ENCODE peak calls at places on chromosomes 6 and 20, in four cellular contexts. G is body of pancreas, W is esophagus squamous epithelium, A is A549. Z is an unnamed sample. For H3K4me1, the result is how much of the 10 kb centered on the place peaks cover.

GRCh38 chr20:10842116-10842515 is 168.3 kb upstream of the JAG1 start:
- DNase-seq in W (no peak), A (no peak), G (no peak), Z (no peak)

GRCh38 chr6:45650527-45651135 is 272.9 kb upstream of the SUPT3H start:
- DNase-seq in G (no peak), W (no peak), A (peak), Z (no peak)

GRCh38 chr6:94501546-94501945 is 1075.8 kb upstream of the MANEA start:
- DNase-seq in A (no peak), W (no peak), G (no peak), Z (no peak)

GRCh38 chr20:22352019-22352418 is 232.4 kb downstream of the FOXA2 start:
- DNase-seq in A (no peak), W (no peak), G (no peak), Z (no peak)

GRCh38 chr6:138383776-138384175 is 6.1 kb downstream of the SMIM28 start:
- DNase-seq in A (no peak), W (no peak), G (no peak), Z (no peak)

GRCh38 chr6:13474360-13474759 is 13.0 kb downstream of the GFOD1 start:
- DNase-seq in W (no peak), G (no peak), A (peak), Z (no peak)

GRCh38 chr6:17945111-17945510 is 42.3 kb downstream of the KIF13A start:
- DNase-seq in A (no peak), G (no peak), W (no peak), Z (no peak)

GRCh38 chr20:32365560-32365959 is 7.4 kb downstream of the ASXL1 start:
- DNase-seq in A (no peak), G (no peak), W (no peak), Z (no peak)

GRCh38 chr6:7235712-7236311 is 77.2 kb downstream of the SSR1 start:
- DNase-seq in A (no peak), W (no peak), G (peak), Z (no peak)

GRCh38 chr6:125140808-125141207 is 12.8 kb upstream of the TPD52L1 start:
- DNase-seq in A (no peak), W (no peak), G (no peak), Z (no peak)

GRCh38 chr6:32627831-32628230 is 9.4 kb upstream of the HLA-DQA1 start:
- DNase-seq in W (no peak), A (no peak), G (no peak), Z (no peak)

GRCh38 chr6:107866606-107867301 is 42.6 kb upstream of the SCML4 start:
- DNase-seq in A (no peak), W (no peak), G (no peak), Z (no peak)

GRCh38 chr6:119255492-119255891 is 94.1 kb downstream of the MAN1A1 start:
- DNase-seq in W (no peak), A (no peak), G (no peak), Z (no peak)

DNA sequence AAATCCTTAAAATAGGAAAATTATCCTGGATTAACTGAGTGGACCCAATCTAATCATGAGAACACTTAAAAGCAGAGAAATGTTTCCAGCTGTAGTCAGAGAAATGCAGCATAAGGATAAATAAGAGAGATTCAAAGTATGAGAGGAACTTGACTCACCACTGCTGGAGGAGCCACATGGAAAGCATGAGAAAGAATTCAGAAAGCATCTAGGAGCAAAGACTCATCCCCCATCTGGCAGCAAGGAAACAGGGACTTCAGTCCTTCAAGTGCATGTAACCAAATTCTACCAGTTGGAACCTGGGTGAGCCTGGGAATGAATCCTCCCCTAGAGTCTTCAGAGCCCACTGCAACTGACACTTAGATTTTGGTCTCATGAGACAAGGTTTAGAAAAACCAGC is 33.7 kb downstream of the RNF146 start:
- DNase-seq in A (no peak), G (no peak), W (no peak), Z (no peak)
- H3K4me3 ChIP-seq in A (no peak), G (no peak), W (no peak), Z (no peak)

GRCh38 chr6:157621401-157621800 is 201.6 kb upstream of the SNX9 start:
- DNase-seq in G (no peak), A (no peak), W (no peak), Z (no peak)

GRCh38 chr6:157620905-157621304 is 202.1 kb upstream of the SNX9 start:
- DNase-seq in G (no peak), W (no peak), A (no peak), Z (no peak)

GRCh38 chr6:157625764-157626163 is 197.3 kb upstream of the SNX9 start:
- DNase-seq in A (no peak), G (no peak), W (no peak), Z (peak)

GRCh38 chr6:157625111-157625510 is 197.9 kb upstream of the SNX9 start:
- DNase-seq in A (no peak), G (no peak), W (no peak), Z (peak)

GRCh38 chr6:157622427-157622826 is 200.6 kb upstream of the SNX9 start:
- DNase-seq in G (no peak), W (no peak), A (no peak), Z (no peak)
- TF ChIP-seq POLR2A in G (no peak), W (no peak), A (no peak), Z (no peak)

DNA sequence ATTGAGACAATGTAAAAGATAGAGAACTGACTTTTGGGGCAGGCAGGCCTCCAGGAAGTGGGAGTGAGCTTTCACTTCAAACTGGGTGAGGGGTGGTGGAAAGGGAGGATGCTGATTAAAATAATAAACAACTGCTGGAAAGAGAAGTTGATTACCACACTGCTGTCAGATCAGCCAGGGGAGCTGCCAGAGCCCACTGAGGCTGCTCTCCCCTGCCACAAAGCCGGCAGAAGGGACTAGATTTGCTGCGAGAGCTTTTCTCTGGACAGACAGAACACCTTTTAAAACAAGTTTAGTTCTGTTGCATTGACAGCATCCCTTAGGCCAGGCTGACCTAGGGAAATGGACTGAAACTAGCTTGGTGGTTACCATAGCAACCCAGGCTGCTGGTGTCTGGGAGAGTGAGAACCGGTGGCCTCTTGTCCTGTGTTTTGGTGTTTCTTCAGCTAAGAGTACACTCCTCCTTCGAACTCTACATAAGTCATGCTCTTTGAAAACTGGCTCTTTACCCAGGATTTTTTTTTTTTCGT is 374.1 kb downstream of the UTRN start:
- DNase-seq in A (no peak), W (no peak), G (peak), Z (peak)
- H3K4me1 ChIP-seq in A (half or more), W (half or more), G (half or more), Z (under half)

GRCh38 chr6:43773981-43774775 is 4.2 kb downstream of the VEGFA start:
- DNase-seq in G (peak), W (no peak), A (no peak), Z (no peak)
- H3K4me3 ChIP-seq in G (no peak), W (peak), A (peak), Z (peak)

GRCh38 chr20:36085686-36086267 is 68.8 kb upstream of the EPB41L1 start:
- DNase-seq in G (peak), A (peak), W (no peak), Z (no peak)
- TF ChIP-seq POLR2A in G (no peak), A (no peak), W (no peak), Z (no peak)

GRCh38 chr6:52514514-52514913 is 62.3 kb downstream of the TRAM2 start:
- DNase-seq in G (no peak), A (no peak), W (no peak), Z (peak)
- H3K4me1 ChIP-seq in G (under half), A (half or more), W (half or more), Z (under half)

DNA sequence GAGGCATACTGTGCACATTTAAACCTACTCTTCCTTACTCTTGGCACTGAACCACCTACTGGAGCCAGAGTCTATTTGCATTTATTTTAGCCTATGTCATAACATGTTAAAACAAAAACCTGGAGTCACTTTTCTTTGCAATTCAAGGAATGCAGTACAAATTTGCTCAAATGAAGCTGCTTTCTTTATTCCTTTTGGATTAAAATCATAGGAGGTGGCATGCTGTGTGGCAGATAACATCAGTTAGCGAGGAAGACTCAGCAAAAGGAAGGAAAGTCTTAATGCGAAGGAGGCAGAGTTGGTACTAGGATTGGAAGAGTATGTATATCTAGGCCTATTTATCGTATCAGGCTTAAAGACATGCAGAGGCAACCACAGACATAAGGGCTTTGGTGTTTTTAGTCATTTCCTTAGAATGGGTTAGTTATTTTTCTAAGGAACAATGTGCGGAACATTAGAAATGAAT is 92.9 kb downstream of the SAMD3 start:
- DNase-seq in G (no peak), W (no peak), A (no peak), Z (no peak)
- H3K4me3 ChIP-seq in G (no peak), W (no peak), A (no peak), Z (no peak)

GRCh38 chr20:35741892-35742740 is at the start of gene RBM39:
- DNase-seq in W (peak), A (peak), G (peak), Z (peak)

GRCh38 chr20:35738410-35739179 is 3.5 kb downstream of the RBM39 start:
- DNase-seq in A (no peak), G (no peak), W (no peak), Z (no peak)

GRCh38 chr20:35742741-35743523 is 872 bp upstream of the RBM39 start:
- DNase-seq in A (no peak), W (no peak), G (no peak), Z (no peak)

GRCh38 chr20:35737865-35738333 is 4.2 kb downstream of the RBM39 start:
- DNase-seq in A (no peak), W (no peak), G (no peak), Z (no peak)

GRCh38 chr20:35739294-35740163 is 2.5 kb downstream of the RBM39 start:
- DNase-seq in A (no peak), W (no peak), G (no peak), Z (no peak)
- TF ChIP-seq POLR2A in A (no peak), W (no peak), G (no peak), Z (no peak)

GRCh38 chr20:47744803-47745202 is 40.5 kb downstream of the SULF2 start:
- DNase-seq in G (no peak), A (no peak), W (no peak), Z (no peak)
- H3K4me1 ChIP-seq in G (under half), A (under half), W (under half), Z (under half)

DNA sequence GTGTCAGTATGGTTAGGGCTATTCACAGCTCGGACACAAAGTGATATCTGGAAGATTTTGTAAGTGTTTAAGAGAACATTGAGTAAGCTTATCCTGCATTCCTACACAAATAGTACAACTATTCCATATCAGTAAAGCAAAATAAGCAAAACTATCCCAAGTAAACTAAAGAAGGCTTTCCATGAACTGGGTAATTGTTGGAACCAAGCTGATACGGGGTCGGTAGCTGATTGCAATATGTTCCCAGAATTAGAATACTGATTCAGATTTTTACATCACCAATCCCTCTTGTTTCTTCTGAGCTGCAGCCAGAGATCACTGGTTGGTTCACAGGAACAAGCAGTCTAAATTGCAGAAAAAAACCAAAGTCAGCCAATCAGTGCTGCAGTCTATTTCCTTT is 54.1 kb downstream of the CDS2 start:
- DNase-seq in G (no peak), A (no peak), W (no peak), Z (no peak)
- H3K4me3 ChIP-seq in G (no peak), A (no peak), W (no peak), Z (no peak)